ENCODE peak calls at places on chromosomes 4 and X, in four cellular contexts. W, R, A and M are unnamed samples. For H3K4me1, the result is how much of the 10 kb centered on the place peaks cover.

GRCh38 chr4:8308856-8309771 is 39.6 kb downstream of the HTRA3 start:
- DNase-seq in W (no peak), R (no peak), A (no peak), M (no peak)

GRCh38 chrX:46573896-46574336 is 351 bp downstream of the CHST7 start:
- DNase-seq in W (peak), R (no peak), A (no peak), M (no peak)

GRCh38 chr4:152988721-152989553 is 52.8 kb downstream of the FHDC1 start:
- DNase-seq in W (no peak), R (no peak), A (no peak), M (no peak)

GRCh38 chrX:16762579-16762978 is 23.7 kb upstream of the TXLNG start:
- DNase-seq in W (no peak), R (no peak), A (no peak), M (no peak)

GRCh38 chrX:44157858-44158257 is 184.7 kb upstream of the NDP start:
- DNase-seq in W (no peak), R (no peak), A (no peak), M (no peak)

GRCh38 chr4:184649971-184650855 is 675 bp downstream of the PRIMPOL start:
- DNase-seq in W (peak), R (no peak), A (no peak), M (no peak)

GRCh38 chrX:275967-276587 is 5.1 kb upstream of the PLCXD1 start:
- DNase-seq in W (peak), R (no peak), A (peak), M (no peak)

GRCh38 chr4:145182212-145182611 is 1.8 kb upstream of the OTUD4 start:
- DNase-seq in W (no peak), R (no peak), A (no peak), M (no peak)

GRCh38 chr4:144666539-144667175 is 20.7 kb downstream of the HHIP start:
- DNase-seq in W (no peak), R (no peak), A (peak), M (no peak)

GRCh38 chr4:145557720-145558119 is 61.5 kb upstream of the MMAA start:
- DNase-seq in W (peak), R (peak), A (peak), M (peak)

GRCh38 chr4:121988950-121989349 is 37.1 kb upstream of the TRPC3 start:
- DNase-seq in W (no peak), R (no peak), A (no peak), M (no peak)

GRCh38 chr4:145904413-145905177 is 34.0 kb downstream of the ZNF827 start:
- DNase-seq in W (no peak), R (no peak), A (no peak), M (no peak)

GRCh38 chrX:39869846-39870601 is 227.7 kb downstream of the BCOR start:
- DNase-seq in W (no peak), R (no peak), A (no peak), M (no peak)

GRCh38 chr4:149952101-149952500 is 126.1 kb upstream of the DCLK2 start:
- DNase-seq in W (no peak), R (no peak), A (no peak), M (no peak)

GRCh38 chr4:31613946-31614623 is 893.9 kb downstream of the PCDH7 start:
- DNase-seq in W (no peak), R (no peak), A (no peak), M (no peak)

GRCh38 chrX:41895826-41896225 is 27.5 kb downstream of the CASK start:
- DNase-seq in W (no peak), R (no peak), A (no peak), M (no peak)

GRCh38 chr4:114600066-114600552 is 1.5 kb downstream of the UGT8 start:
- DNase-seq in W (no peak), R (no peak), A (peak), M (no peak)
- TF ChIP-seq ZNF274 in W (no peak), R (no peak), A (no peak), M (no peak)

GRCh38 chrX:21661316-21661715 is 3.2 kb upstream of the KLHL34 start:
- DNase-seq in W (no peak), R (no peak), A (no peak), M (no peak)
- H3K4me1 ChIP-seq in W (under half), R (under half), A (under half), M (under half)

GRCh38 chrX:53445977-53446376 is 11.8 kb upstream of the HSD17B10 start:
- DNase-seq in W (peak), R (no peak), A (no peak), M (peak)
- TF ChIP-seq ZNF274 in W (no peak), R (no peak), A (no peak), M (no peak)

DNA sequence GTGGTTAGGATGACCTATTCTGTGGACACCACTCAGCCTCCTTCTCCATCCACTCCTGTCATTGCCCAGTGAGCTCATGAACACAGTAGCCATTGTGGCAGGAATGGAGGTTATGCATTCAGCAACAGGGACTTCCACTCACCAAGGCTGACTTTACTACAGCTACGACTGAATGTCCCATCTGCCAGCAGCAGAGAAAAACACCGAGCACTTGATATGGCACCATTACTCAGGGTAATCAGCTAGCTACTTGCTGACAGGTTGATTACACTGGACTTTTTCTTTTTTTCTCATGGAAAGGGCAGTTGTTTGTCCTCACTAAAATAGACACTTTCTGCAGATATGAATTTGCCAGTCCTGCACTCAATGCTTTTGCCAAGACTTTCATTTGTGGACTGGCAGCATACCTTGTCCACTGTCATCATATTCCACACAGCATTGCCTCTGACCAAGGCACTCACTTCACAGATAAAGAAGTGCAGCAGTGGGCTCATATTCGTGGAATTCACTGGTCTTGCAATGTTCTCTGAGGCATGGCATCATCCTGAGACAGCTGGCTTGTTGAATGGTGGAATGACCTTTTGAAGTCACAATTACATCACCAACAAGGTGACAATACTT is 37.3 kb upstream of the UGT2B4 start:
- DNase-seq in W (no peak), R (no peak), A (no peak), M (no peak)
- H3K4me1 ChIP-seq in W (under half), R (under half), A (under half), M (under half)

DNA sequence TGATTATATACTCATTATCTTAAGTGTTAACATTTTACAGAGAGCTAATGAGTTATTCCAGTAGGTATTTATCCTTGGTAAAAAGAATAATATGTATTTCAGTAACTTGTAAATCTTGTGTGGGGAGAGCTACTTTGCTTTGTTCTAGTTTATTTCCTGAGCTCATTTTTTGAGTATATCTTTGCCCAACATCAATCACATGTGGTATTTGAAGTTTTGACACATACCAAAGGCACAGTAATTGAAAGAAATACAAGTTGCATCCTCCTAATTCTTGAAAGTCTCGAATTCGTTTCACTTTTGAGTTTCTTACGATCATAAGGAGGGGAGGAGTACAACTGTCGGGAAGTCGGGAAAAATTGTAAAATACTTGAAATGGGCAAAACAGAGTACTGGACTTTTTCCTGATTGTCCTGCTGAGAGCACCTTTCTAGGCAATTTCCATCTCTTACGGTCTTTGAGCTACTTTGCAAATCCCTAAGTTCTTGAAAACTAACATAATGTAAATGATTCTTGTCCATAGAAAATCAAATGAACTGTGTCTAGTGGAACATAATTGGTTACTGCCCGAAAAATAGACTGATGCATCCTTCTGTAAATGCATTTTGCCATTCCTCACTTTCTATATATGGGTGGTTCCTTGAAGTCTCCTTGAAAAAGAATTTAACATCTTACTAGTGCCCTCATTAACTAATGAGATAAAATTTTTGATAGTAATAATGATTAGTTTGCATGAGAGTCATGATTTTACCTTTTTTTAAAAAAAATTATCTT is 20.6 kb downstream of the CLTRN start:
- DNase-seq in W (no peak), R (no peak), A (no peak), M (no peak)
- TF ChIP-seq ZNF274 in W (no peak), R (no peak), A (no peak), M (no peak)

DNA sequence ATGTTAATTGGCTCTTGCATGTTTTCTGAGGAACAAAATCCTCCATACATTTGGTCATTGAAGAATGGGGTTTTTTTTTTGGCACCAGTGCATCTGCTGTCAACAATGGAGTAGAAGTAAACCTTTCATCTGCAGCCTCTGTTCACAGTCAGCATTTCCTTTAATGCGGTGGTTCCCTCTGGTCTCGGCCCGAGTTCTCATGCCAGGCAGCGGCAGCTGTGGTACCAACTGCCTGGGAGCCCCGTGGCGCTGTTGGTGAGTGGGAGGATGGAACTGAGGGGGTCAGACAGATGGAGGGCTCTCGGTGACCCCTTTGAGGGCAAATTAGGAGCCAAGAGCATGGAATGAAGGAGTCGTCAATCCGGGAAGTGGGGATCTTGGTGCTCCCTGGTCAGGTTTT is 114.7 kb downstream of the AFF1 start:
- DNase-seq in W (no peak), R (no peak), A (no peak), M (no peak)
- H3K4me1 ChIP-seq in W (under half), R (under half), A (under half), M (under half)